ENCODE peak calls at places on chromosome 14, in four cellular contexts. L, F, I and S are unnamed samples.

GRCh38 chr14:53501361-53502320 is 348.5 kb upstream of the DDHD1 start:
- DNase-seq in I (no peak), L (no peak), F (peak; percentile 89), S (peak; percentile 66)

GRCh38 chr14:79225815-79226214 is 985.5 kb downstream of the DIO2 start:
- DNase-seq in L (no peak), F (no peak), I (no peak), S (no peak)

GRCh38 chr14:96666088-96666487 is 131.1 kb upstream of the VRK1 start:
- DNase-seq in I (no peak), F (no peak), L (no peak), S (no peak)

GRCh38 chr14:47040490-47040889 is 388.9 kb upstream of the RPL10L start:
- DNase-seq in L (no peak), I (peak; percentile 31), F (no peak), S (no peak)

GRCh38 chr14:103629503-103630121 is 601 bp downstream of the KLC1 start:
- DNase-seq in F (peak; percentile 70), I (no peak), L (peak; percentile 14), S (peak; percentile 47)

GRCh38 chr14:22824711-22825359 is 4.9 kb upstream of the MRPL52 start:
- DNase-seq in L (no peak), I (peak; percentile 53), F (peak; percentile 71), S (peak; percentile 93)

GRCh38 chr14:76762617-76763361 is 1.5 kb downstream of the VASH1 start:
- DNase-seq in F (peak; percentile 27), L (no peak), I (no peak), S (no peak)

GRCh38 chr14:34554540-34555250 is 15.2 kb upstream of the EAPP start:
- DNase-seq in L (no peak), F (peak; percentile 12), I (no peak), S (peak; percentile 63)

GRCh38 chr14:104265918-104266642 is 127.7 kb downstream of the KIF26A start:
- DNase-seq in F (no peak), I (no peak), L (no peak), S (no peak)

GRCh38 chr14:50860478-50861086 is 11.3 kb upstream of the ABHD12B start:
- DNase-seq in F (peak; percentile 93), L (peak; percentile 88), I (peak; percentile 71), S (peak; percentile 77)

GRCh38 chr14:55160989-55161388 is 30.4 kb downstream of the DLGAP5 start:
- DNase-seq in I (peak; percentile 6), F (peak; percentile 77), L (no peak), S (peak; percentile 64)

GRCh38 chr14:92657457-92658142 is 90.8 kb downstream of the LGMN start:
- DNase-seq in I (no peak), L (no peak), F (no peak), S (no peak)

GRCh38 chr14:32998433-32998832 is 59.8 kb downstream of the NPAS3 start:
- DNase-seq in F (peak; percentile 51), L (no peak), I (no peak), S (peak; percentile 42)

GRCh38 chr14:103522028-103522581 is 525 bp downstream of the CKB start:
- DNase-seq in L (no peak), F (peak; percentile 39), I (no peak), S (no peak)

GRCh38 chr14:89621009-89621421 is 204.0 kb upstream of the FOXN3 start:
- DNase-seq in L (no peak), I (no peak), F (no peak), S (no peak)

GRCh38 chr14:106459971-106460730 is 933.8 kb downstream of the TMEM121 start:
- DNase-seq in L (peak; percentile 67), F (no peak), I (no peak), S (no peak)

GRCh38 chr14:30291216-30291615 is 267.7 kb upstream of the G2E3 start:
- DNase-seq in L (no peak), I (no peak), F (peak; percentile 69), S (peak; percentile 69)

GRCh38 chr14:77151918-77152588 is 10.5 kb upstream of the ZDHHC22 start:
- DNase-seq in L (no peak), I (peak; percentile 28), F (peak; percentile 75), S (peak; percentile 37)

GRCh38 chr14:35879654-35880249 is 53.6 kb downstream of the BRMS1L start:
- DNase-seq in F (peak; percentile 62), L (no peak), I (peak; percentile 18), S (peak; percentile 17)

GRCh38 chr14:38248629-38249028 is 7.3 kb downstream of the CLEC14A start:
- DNase-seq in L (no peak), F (no peak), I (no peak), S (peak; percentile 22)

GRCh38 chr14:60590907-60591510 is 58.3 kb downstream of the SIX1 start:
- DNase-seq in I (no peak), F (peak; percentile 47), L (no peak), S (peak; percentile 41)